ENCODE peak calls at places on chromosomes 1 and 21, in four cellular contexts. G is stimulated activated CD4-positive, alpha-beta T cell treated with anti-CD3 and anti-CD28 coated beads, TNF-alpha, amount 100 ng/mL, for 4 hours; E is dermis blood vessel endothelial cell; K is tibial nerve. S is an unnamed sample.
A peak's percentile ranks its signal among the peaks of the same experiment; 100 is the strongest.

GRCh38 chr1:235990376-235990795 is 74.5 kb downstream of the NID1 start:
- DNase-seq in G (no peak), K (no peak), E (no peak), S (no peak)

GRCh38 chr1:155759966-155760630 is 71.2 kb downstream of the DAP3 start:
- DNase-seq in K (no peak), G (no peak), E (no peak), S (no peak)

GRCh38 chr1:173193639-173194038 is 13.5 kb downstream of the TNFSF4 start:
- DNase-seq in G (no peak), E (peak; percentile 58), K (no peak), S (peak; percentile 84)

GRCh38 chr1:245209658-245210415 is 55.1 kb downstream of the KIF26B start:
- DNase-seq in E (no peak), K (no peak), G (no peak), S (no peak)

GRCh38 chr1:164607351-164607750 is 48.4 kb downstream of the PBX1 start:
- DNase-seq in G (no peak), K (no peak), E (no peak), S (no peak)

GRCh38 chr1:154626456-154627246 is 18.7 kb upstream of the ADAR start:
- DNase-seq in E (no peak), G (no peak), K (no peak), S (no peak)

GRCh38 chr21:26850116-26850643 is 5.0 kb upstream of the ADAMTS1 start:
- DNase-seq in K (no peak), E (peak; percentile 68), G (no peak), S (peak; percentile 81)

GRCh38 chr1:55289614-55290013 is 74.5 kb upstream of the USP24 start:
- DNase-seq in G (no peak), E (no peak), K (no peak), S (no peak)

GRCh38 chr1:101567582-101568189 is 330.9 kb downstream of the S1PR1 start:
- DNase-seq in G (peak; percentile 5), K (no peak), E (peak; percentile 66), S (peak; percentile 20)

GRCh38 chr1:105072446-105072845 is 1322.7 kb downstream of the AMY1C start:
- DNase-seq in G (no peak), K (no peak), E (no peak), S (no peak)

GRCh38 chr1:204777591-204777990 is 92.1 kb upstream of the LRRN2 start:
- DNase-seq in G (no peak), E (no peak), K (no peak), S (no peak)

GRCh38 chr1:92749024-92749634 is 35.8 kb downstream of the EVI5 start:
- DNase-seq in K (no peak), G (no peak), E (peak; percentile 57), S (peak; percentile 41)

GRCh38 chr1:212688338-212689047 is 11.1 kb downstream of the BATF3 start:
- DNase-seq in K (no peak), E (no peak), G (no peak), S (no peak)

GRCh38 chr1:17441265-17441992 is 2.0 kb upstream of the RCC2 start:
- DNase-seq in K (no peak), G (no peak), E (no peak), S (peak; percentile 63)

GRCh38 chr1:231421616-231421970 is 494 bp downstream of the EGLN1 start:
- DNase-seq in E (peak; percentile 69), K (no peak), G (peak; percentile 12), S (peak; percentile 45)

GRCh38 chr1:36693116-36693515 is 210.4 kb upstream of the CSF3R start:
- DNase-seq in K (no peak), G (no peak), E (no peak), S (no peak)

S was measured in astrocyte of the spinal cord.